ENCODE peak calls at places on chromosome 11, in five cellular contexts. D is BJ, U is neural progenitor cell, W is adrenal gland, K is OCI-LY7. S is an unnamed sample.

GRCh38 chr11:2551131-2551530 is 106.3 kb downstream of the KCNQ1 start:
- DNase-seq in D (no peak), U (no peak), W (peak), K (no peak), S (no peak)

GRCh38 chr11:115912484-115912945 is 408.3 kb upstream of the CADM1 start:
- DNase-seq in D (no peak), U (peak), W (no peak), K (peak), S (no peak)

GRCh38 chr11:121249039-121249663 is 43.4 kb upstream of the SC5D start:
- DNase-seq in D (peak), U (peak), W (no peak), K (peak), S (peak)

GRCh38 chr11:11265994-11266606 is 87.0 kb downstream of the CSNK2A3 start:
- DNase-seq in D (no peak), U (peak), W (peak), K (peak), S (peak)

GRCh38 chr11:608751-609354 is 6.9 kb downstream of the IRF7 start:
- DNase-seq in D (no peak), U (no peak), W (no peak), K (no peak), S (no peak)

GRCh38 chr11:113885897-113886296 is 10.5 kb upstream of the USP28 start:
- DNase-seq in D (no peak), U (no peak), W (no peak), K (no peak), S (peak)

GRCh38 chr11:120248551-120249278 is 8.8 kb downstream of the POU2F3 start:
- DNase-seq in D (no peak), U (no peak), W (no peak), K (no peak), S (peak)

GRCh38 chr11:64343740-64344133 is 3.7 kb downstream of the CCDC88B start:
- DNase-seq in D (no peak), U (peak), W (no peak), K (no peak), S (peak)

GRCh38 chr11:19849107-19849789 is 136.6 kb downstream of the NAV2 start:
- DNase-seq in D (no peak), U (no peak), W (peak), K (no peak), S (no peak)

GRCh38 chr11:11531127-11531526 is 90.7 kb downstream of the GALNT18 start:
- DNase-seq in D (no peak), U (no peak), W (no peak), K (no peak), S (no peak)

GRCh38 chr11:83408946-83409345 is 122.8 kb upstream of the CCDC90B start:
- DNase-seq in D (no peak), U (no peak), W (no peak), K (no peak), S (no peak)

GRCh38 chr11:75311858-75312288 is 39.6 kb downstream of the ARRB1 start:
- DNase-seq in D (no peak), U (no peak), W (peak), K (no peak), S (no peak)

GRCh38 chr11:3163241-3163981 is 1.7 kb downstream of the OSBPL5 start:
- DNase-seq in D (no peak), U (no peak), W (no peak), K (no peak), S (no peak)

GRCh38 chr11:1153105-1153950 is 4.4 kb upstream of the MUC5AC start:
- DNase-seq in D (no peak), U (no peak), W (no peak), K (no peak), S (no peak)

GRCh38 chr11:92397356-92397755 is 172.7 kb downstream of the FAT3 start:
- DNase-seq in D (no peak), U (peak), W (no peak), K (no peak), S (no peak)

GRCh38 chr11:12871788-12872321 is 137.3 kb upstream of the RASSF10 start:
- DNase-seq in D (no peak), U (no peak), W (no peak), K (no peak), S (peak)

GRCh38 chr11:11977206-11977938 is 31.1 kb downstream of the DKK3 start:
- DNase-seq in D (peak), U (no peak), W (peak), K (no peak), S (peak)

GRCh38 chr11:1389103-1389931 is 417 bp upstream of the BRSK2 start:
- DNase-seq in D (peak), U (peak), W (peak), K (peak), S (peak)

GRCh38 chr11:96275807-96276594 is 67.0 kb downstream of the MAML2 start:
- DNase-seq in D (no peak), U (no peak), W (no peak), K (no peak), S (peak)

DNA sequence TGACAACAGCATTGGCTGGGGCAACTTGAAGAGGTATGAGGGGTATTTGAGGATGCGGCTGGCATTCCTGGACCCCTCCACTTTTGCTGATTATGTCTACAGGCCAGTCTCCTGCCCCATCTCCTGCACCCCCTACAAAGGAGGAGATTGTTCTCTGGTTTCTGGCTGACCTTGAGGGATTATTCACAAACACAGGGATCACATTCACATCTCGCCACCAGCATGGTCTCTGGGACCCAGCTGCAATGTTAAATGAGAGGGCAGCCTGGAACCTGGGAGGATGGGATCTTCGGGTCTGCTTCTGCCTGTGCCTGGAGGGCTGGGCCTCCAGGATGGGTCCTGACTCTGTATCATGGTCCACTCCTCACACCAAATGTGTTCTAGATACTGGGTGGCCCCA is 32.8 kb upstream of the MYEOV start:
- DNase-seq in D (no peak), U (no peak), W (no peak), K (no peak), S (no peak)
- TF ChIP-seq CTCF in D (no peak), U (no peak), W (no peak), K (no peak), S (no peak)

GRCh38 chr11:6782720-6783119 is at the start of gene OR2AG1:
- DNase-seq in D (no peak), U (no peak), W (no peak), K (no peak), S (no peak)
- H3K4me3 ChIP-seq in D (no peak), U (no peak), W (no peak), K (no peak), S (no peak)

DNA sequence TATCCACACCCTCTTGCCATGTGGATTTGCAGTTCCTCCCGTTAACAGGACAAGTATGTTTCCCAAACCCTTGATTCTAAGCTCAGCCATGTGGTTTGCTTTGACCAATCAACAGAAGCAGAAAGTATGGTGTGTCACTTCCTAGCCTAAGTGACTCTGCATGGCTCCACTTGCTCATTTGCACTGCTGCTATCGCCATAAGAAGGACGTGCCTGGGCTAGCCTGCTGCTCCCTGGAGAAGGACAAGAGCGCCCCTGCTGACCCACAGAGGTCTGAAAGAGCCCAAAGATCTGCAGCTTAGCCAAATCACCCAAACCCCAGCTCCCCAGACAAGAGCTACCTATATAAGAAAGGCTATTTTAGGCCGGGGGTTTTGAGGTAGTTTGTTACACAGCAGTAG is 18.0 kb downstream of the TBRG1 start:
- DNase-seq in D (no peak), U (no peak), W (no peak), K (no peak), S (peak)
- TF ChIP-seq CTCF in D (no peak), U (no peak), W (no peak), K (no peak), S (no peak)

GRCh38 chr11:46278387-46279173 is 1.1 kb downstream of the CREB3L1 start:
- DNase-seq in D (no peak), U (peak), W (peak), K (no peak), S (no peak)

GRCh38 chr11:46281374-46281831 is 3.9 kb downstream of the CREB3L1 start:
- DNase-seq in D (no peak), U (peak), W (no peak), K (no peak), S (no peak)

GRCh38 chr11:46277313-46277622 is 194 bp upstream of the CREB3L1 start:
- DNase-seq in D (no peak), U (no peak), W (no peak), K (no peak), S (no peak)

GRCh38 chr11:46277623-46278386 is at the start of gene CREB3L1:
- DNase-seq in D (no peak), U (peak), W (peak), K (no peak), S (no peak)

DNA sequence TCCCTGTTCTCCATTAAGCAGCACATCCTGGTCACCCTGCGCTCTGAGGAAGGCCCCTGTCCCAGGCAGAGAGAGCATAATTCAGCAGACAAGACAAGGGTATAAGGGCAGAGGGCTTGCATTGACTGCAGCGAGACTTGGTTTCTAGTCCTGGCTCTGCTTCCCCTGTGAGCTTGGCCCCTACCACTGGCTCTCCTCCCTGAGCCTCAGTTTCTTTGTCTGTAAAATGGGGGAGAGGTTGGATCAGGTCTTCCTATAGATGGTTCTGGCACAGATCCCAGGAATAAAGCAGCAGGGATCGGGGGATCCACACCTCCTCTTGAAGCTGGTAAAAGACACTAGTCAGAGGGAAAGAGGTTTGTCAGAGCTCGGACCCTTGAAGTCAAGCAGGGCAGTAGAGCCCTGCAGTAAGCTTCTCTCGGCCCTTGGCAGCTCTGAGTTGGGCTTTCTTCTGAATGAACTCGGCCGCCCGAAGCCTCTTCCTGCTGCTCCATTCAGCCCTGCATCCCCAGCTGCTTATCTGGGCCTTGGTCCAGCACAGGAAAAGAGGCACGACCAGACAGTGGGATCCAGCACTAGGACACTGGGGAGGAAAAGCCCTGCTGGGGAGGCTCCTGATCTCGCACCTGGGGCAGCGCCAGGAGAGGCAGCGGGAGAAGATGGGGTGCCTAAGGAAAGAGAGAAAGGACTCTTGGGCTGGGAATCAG is 2.1 kb downstream of the CREB3L1 start:
- DNase-seq in D (no peak), U (peak), W (peak), K (no peak), S (no peak)
- H3K4me3 ChIP-seq in D (peak), U (no peak), W (no peak), K (no peak), S (no peak)

GRCh38 chr11:77403228-77403627 is 70.7 kb downstream of the PAK1 start:
- DNase-seq in D (no peak), U (no peak), W (no peak), K (no peak), S (no peak)
- TF ChIP-seq CTCF in D (no peak), U (no peak), W (no peak), K (no peak), S (no peak)

GRCh38 chr11:73324665-73325035 is 16.6 kb downstream of the ARHGEF17 start:
- DNase-seq in D (no peak), U (no peak), W (no peak), K (no peak), S (no peak)

GRCh38 chr11:73324116-73324515 is 16.0 kb downstream of the ARHGEF17 start:
- DNase-seq in D (no peak), U (no peak), W (no peak), K (no peak), S (no peak)

GRCh38 chr11:73323464-73323863 is 15.4 kb downstream of the ARHGEF17 start:
- DNase-seq in D (no peak), U (peak), W (peak), K (no peak), S (no peak)

GRCh38 chr11:73326929-73327811 is 19.1 kb downstream of the ARHGEF17 start:
- DNase-seq in D (no peak), U (no peak), W (no peak), K (no peak), S (peak)

GRCh38 chr11:73325036-73325981 is 17.2 kb downstream of the ARHGEF17 start:
- DNase-seq in D (no peak), U (no peak), W (no peak), K (no peak), S (no peak)
- H3K4me3 ChIP-seq in D (no peak), U (no peak), W (no peak), K (no peak), S (no peak)

GRCh38 chr11:100981196-100981824 is 148.3 kb downstream of the PGR start:
- DNase-seq in D (no peak), U (no peak), W (peak), K (no peak), S (peak)

GRCh38 chr11:100984668-100985067 is 144.9 kb downstream of the PGR start:
- DNase-seq in D (no peak), U (no peak), W (no peak), K (peak), S (no peak)

GRCh38 chr11:100978442-100978841 is 151.2 kb downstream of the PGR start:
- DNase-seq in D (no peak), U (peak), W (no peak), K (no peak), S (no peak)

GRCh38 chr11:100978942-100979341 is 150.7 kb downstream of the PGR start:
- DNase-seq in D (no peak), U (no peak), W (no peak), K (no peak), S (no peak)

GRCh38 chr11:100980156-100980555 is 149.5 kb downstream of the PGR start:
- DNase-seq in D (no peak), U (peak), W (no peak), K (peak), S (peak)
- TF ChIP-seq CTCF in D (peak), U (peak), W (peak), K (peak), S (peak)

DNA sequence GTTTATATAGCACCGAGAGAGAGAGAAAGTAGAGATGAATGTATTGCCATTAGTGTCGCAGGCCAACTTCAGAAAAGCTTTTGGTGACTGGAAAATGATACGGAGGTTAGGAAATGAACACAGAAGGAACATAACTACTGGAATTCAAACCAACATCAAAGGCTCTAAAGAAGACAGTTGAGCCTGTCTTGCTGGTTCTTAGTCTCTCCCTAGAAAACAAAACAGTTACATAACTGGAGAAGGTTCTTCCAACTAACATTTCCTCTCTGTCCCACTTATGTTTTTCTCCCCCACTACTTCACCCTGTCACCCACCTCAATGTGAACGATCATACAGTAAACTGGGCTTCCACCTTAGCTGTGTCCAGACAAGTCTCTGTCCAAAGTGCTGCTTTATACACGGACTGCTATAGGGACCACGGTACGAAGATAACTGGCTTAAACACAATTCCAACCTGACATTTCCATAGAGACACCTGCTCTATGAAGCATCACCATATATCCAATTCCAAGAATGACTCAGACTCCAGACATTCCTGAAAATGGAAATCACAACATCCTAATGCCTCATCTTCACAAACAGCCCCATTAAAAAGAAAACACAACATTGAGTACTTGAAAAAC is 85.2 kb upstream of the ARHGAP32 start:
- DNase-seq in D (no peak), U (no peak), W (no peak), K (no peak), S (peak)
- H3K4me3 ChIP-seq in D (no peak), U (no peak), W (no peak), K (no peak), S (no peak)

GRCh38 chr11:117862019-117862725 is 14.3 kb downstream of the FXYD6 start:
- DNase-seq in D (no peak), U (no peak), W (no peak), K (no peak), S (no peak)
- TF ChIP-seq CTCF in D (no peak), U (no peak), W (no peak), K (no peak), S (no peak)

DNA sequence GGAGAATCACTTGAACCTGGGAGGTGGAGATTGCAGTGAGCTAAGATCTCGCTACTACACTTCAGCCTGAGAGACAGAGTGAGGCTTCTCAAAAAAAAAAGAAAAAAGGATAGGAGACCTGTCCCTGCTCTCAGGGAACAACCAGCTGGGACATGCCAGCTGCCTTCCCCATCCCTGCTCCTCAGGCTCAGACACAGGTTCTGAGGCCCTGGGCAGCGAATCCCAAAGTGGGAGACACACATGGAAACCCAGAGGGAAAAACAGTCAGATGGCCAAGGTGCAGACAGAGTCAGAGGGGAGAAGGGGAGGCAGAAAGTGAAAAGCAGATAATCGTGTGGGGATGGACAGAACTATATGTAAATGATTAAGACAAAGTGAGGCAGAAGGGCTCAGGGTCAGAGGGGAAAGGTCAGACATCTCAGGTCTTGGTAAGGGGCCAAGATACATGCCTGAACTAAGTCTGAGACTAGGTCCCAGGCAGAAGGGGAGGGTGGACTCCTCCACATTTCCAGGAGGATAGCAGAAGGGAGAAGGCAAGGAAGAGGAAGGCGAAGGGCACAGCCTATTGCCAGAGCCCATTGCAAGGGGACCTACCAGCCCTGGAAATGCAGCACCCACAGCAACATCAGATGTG is 14.2 kb downstream of the STARD10 start:
- DNase-seq in D (no peak), U (no peak), W (no peak), K (no peak), S (no peak)
- H3K4me3 ChIP-seq in D (no peak), U (no peak), W (no peak), K (no peak), S (no peak)